ENCODE peak calls at places on chromosomes 6 and 20, in six cellular contexts. One of them, this sample, is unnamed.
A peak's percentile ranks its signal among the peaks of the same experiment; 100 is the strongest.

GRCh38 chr6:43269273-43270007 is 26.2 kb downstream of the TTBK1 start:
- DNase-seq in PC-9: no peak
- DNase-seq in GM23338: peak; percentile 47
- DNase-seq in GM23248: peak; percentile 42
- DNase-seq in HCT116: no peak
- DNase-seq in fibroblast of lung: no peak
- DNase-seq in this sample: peak; percentile 47

GRCh38 chr6:15220062-15220461 is 25.8 kb upstream of the JARID2 start:
- DNase-seq in PC-9: no peak
- DNase-seq in GM23338: no peak
- DNase-seq in GM23248: no peak
- DNase-seq in HCT116: no peak
- DNase-seq in fibroblast of lung: no peak
- DNase-seq in this sample: no peak

GRCh38 chr20:24241466-24241865 is 228.0 kb upstream of the SYNDIG1 start:
- DNase-seq in PC-9: no peak
- DNase-seq in GM23338: no peak
- DNase-seq in GM23248: no peak
- DNase-seq in HCT116: no peak
- DNase-seq in fibroblast of lung: no peak
- DNase-seq in this sample: no peak

GRCh38 chr6:82000551-82000950 is 247.0 kb downstream of the IBTK start:
- DNase-seq in PC-9: no peak
- DNase-seq in GM23338: no peak
- DNase-seq in GM23248: no peak
- DNase-seq in HCT116: no peak
- DNase-seq in fibroblast of lung: no peak
- DNase-seq in this sample: no peak

GRCh38 chr20:21180248-21180647 is 54.4 kb downstream of the KIZ start:
- DNase-seq in PC-9: no peak
- DNase-seq in GM23338: peak; percentile 48
- DNase-seq in GM23248: no peak
- DNase-seq in HCT116: no peak
- DNase-seq in fibroblast of lung: no peak
- DNase-seq in this sample: no peak

GRCh38 chr6:50970908-50971307 is 152.2 kb downstream of the TFAP2B start:
- DNase-seq in PC-9: no peak
- DNase-seq in GM23338: no peak
- DNase-seq in GM23248: no peak
- DNase-seq in HCT116: no peak
- DNase-seq in fibroblast of lung: no peak
- DNase-seq in this sample: no peak

GRCh38 chr20:36802326-36803223 is 29.0 kb upstream of the DSN1 start:
- DNase-seq in PC-9: no peak
- DNase-seq in GM23338: no peak
- DNase-seq in GM23248: peak; percentile 58
- DNase-seq in HCT116: no peak
- DNase-seq in fibroblast of lung: peak; percentile 75
- DNase-seq in this sample: peak; percentile 59

GRCh38 chr6:119586250-119586882 is 236.8 kb upstream of the MAN1A1 start:
- DNase-seq in PC-9: no peak
- DNase-seq in GM23338: no peak
- DNase-seq in GM23248: no peak
- DNase-seq in HCT116: no peak
- DNase-seq in fibroblast of lung: no peak
- DNase-seq in this sample: no peak

GRCh38 chr6:109456710-109457595 is 1.4 kb upstream of the MICAL1 start:
- DNase-seq in PC-9: no peak
- DNase-seq in GM23338: peak; percentile 19
- DNase-seq in GM23248: peak; percentile 94
- DNase-seq in HCT116: no peak
- DNase-seq in fibroblast of lung: peak; percentile 59
- DNase-seq in this sample: no peak

GRCh38 chr6:41449399-41450245 is 96.6 kb upstream of the FOXP4 start:
- DNase-seq in PC-9: no peak
- DNase-seq in GM23338: no peak
- DNase-seq in GM23248: peak; percentile 37
- DNase-seq in HCT116: no peak
- DNase-seq in fibroblast of lung: no peak
- DNase-seq in this sample: peak; percentile 25

GRCh38 chr6:160379464-160379863 is 31.3 kb downstream of the SLC22A3 start:
- DNase-seq in PC-9: peak; percentile 54
- DNase-seq in GM23338: no peak
- DNase-seq in GM23248: peak; percentile 81
- DNase-seq in HCT116: peak; percentile 6
- DNase-seq in fibroblast of lung: peak; percentile 58
- DNase-seq in this sample: no peak

GRCh38 chr6:168000198-168001036 is 2.9 kb downstream of the KIF25 start:
- DNase-seq in PC-9: no peak
- DNase-seq in GM23338: no peak
- DNase-seq in GM23248: no peak
- DNase-seq in HCT116: no peak
- DNase-seq in fibroblast of lung: no peak
- DNase-seq in this sample: no peak

GRCh38 chr6:12008366-12009179 is 3.5 kb upstream of the HIVEP1 start:
- DNase-seq in PC-9: peak; percentile 81
- DNase-seq in GM23338: peak; percentile 89
- DNase-seq in GM23248: peak; percentile 84
- DNase-seq in HCT116: peak; percentile 49
- DNase-seq in fibroblast of lung: peak; percentile 60
- DNase-seq in this sample: peak; percentile 70

GRCh38 chr6:34044945-34045595 is 100.8 kb downstream of the GRM4 start:
- DNase-seq in PC-9: no peak
- DNase-seq in GM23338: no peak
- DNase-seq in GM23248: no peak
- DNase-seq in HCT116: no peak
- DNase-seq in fibroblast of lung: no peak
- DNase-seq in this sample: no peak

GRCh38 chr20:23187759-23188158 is 101.6 kb upstream of the CD93 start:
- DNase-seq in PC-9: no peak
- DNase-seq in GM23338: no peak
- DNase-seq in GM23248: no peak
- DNase-seq in HCT116: no peak
- DNase-seq in fibroblast of lung: no peak
- DNase-seq in this sample: no peak

GRCh38 chr6:1819007-1819406 is 209.3 kb downstream of the FOXC1 start:
- DNase-seq in PC-9: no peak
- DNase-seq in GM23338: no peak
- DNase-seq in GM23248: peak; percentile 28
- DNase-seq in HCT116: no peak
- DNase-seq in fibroblast of lung: no peak
- DNase-seq in this sample: no peak

GRCh38 chr6:157161912-157162311 is 161.4 kb downstream of the TMEM242 start:
- DNase-seq in PC-9: no peak
- DNase-seq in GM23338: no peak
- DNase-seq in GM23248: no peak
- DNase-seq in HCT116: no peak
- DNase-seq in fibroblast of lung: no peak
- DNase-seq in this sample: no peak

GRCh38 chr20:50472693-50473610 is 37.2 kb upstream of the PTPN1 start:
- DNase-seq in PC-9: no peak
- DNase-seq in GM23338: no peak
- DNase-seq in GM23248: no peak
- DNase-seq in HCT116: no peak
- DNase-seq in fibroblast of lung: no peak
- DNase-seq in this sample: no peak

GRCh38 chr6:1029196-1029595 is 282.7 kb upstream of the FOXQ1 start:
- DNase-seq in PC-9: no peak
- DNase-seq in GM23338: no peak
- DNase-seq in GM23248: peak; percentile 36
- DNase-seq in HCT116: no peak
- DNase-seq in fibroblast of lung: no peak
- DNase-seq in this sample: no peak

GRCh38 chr20:25259358-25259757 is 11.5 kb downstream of the PYGB start:
- DNase-seq in PC-9: no peak
- DNase-seq in GM23338: no peak
- DNase-seq in GM23248: no peak
- DNase-seq in HCT116: no peak
- DNase-seq in fibroblast of lung: no peak
- DNase-seq in this sample: no peak

GRCh38 chr6:5979650-5980427 is 26.9 kb downstream of the NRN1 start:
- DNase-seq in PC-9: no peak
- DNase-seq in GM23338: no peak
- DNase-seq in GM23248: peak; percentile 86
- DNase-seq in HCT116: no peak
- DNase-seq in fibroblast of lung: no peak
- DNase-seq in this sample: no peak

DNA sequence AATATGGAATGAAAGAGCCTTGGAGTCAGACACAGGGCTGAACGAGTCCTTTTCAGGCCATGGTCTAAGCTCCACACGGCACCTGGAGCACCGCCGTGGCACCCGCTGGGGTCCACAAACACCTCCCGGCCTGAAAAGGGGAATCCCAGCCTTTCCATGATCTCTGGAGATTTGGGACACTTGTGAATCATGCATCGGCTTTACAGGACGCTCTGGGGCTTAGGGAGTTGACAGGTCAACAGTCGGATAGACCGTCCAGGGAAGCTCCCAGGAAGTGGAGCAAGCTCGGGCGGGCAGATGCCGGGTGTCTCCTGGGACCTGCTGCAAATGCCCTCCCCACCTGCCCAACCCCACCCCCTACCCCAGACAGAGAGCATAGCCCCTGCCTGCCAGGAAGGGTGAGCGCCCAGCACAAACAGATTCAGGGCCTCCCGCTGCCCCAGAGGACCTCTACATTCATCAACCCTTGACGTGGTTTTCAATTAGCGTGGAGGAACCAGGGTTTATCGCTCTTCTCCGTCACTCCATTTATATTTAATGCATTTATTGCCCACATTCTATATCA is 53.6 kb downstream of the YTHDF1 start:
- DNase-seq in PC-9: no peak
- DNase-seq in GM23338: no peak
- DNase-seq in GM23248: no peak
- DNase-seq in HCT116: no peak
- DNase-seq in fibroblast of lung: no peak
- DNase-seq in this sample: no peak
- TF ChIP-seq EZH2 in PC-9: no peak
- TF ChIP-seq EZH2 in GM23338: no peak
- TF ChIP-seq EZH2 in GM23248: no peak
- TF ChIP-seq EZH2 in HCT116: no peak
- TF ChIP-seq EZH2 in fibroblast of lung: no peak
- TF ChIP-seq EZH2 in this sample: no peak

GRCh38 chr20:33404281-33404680 is 3.0 kb upstream of the CDK5RAP1 start:
- DNase-seq in PC-9: no peak
- DNase-seq in GM23338: no peak
- DNase-seq in GM23248: no peak
- DNase-seq in HCT116: no peak
- DNase-seq in fibroblast of lung: no peak
- DNase-seq in this sample: no peak
- H3K27ac ChIP-seq in PC-9: no peak overlapping the region
- H3K27ac ChIP-seq in GM23338: no peak overlapping the region
- H3K27ac ChIP-seq in GM23248: no peak overlapping the region
- H3K27ac ChIP-seq in HCT116: no peak overlapping the region
- H3K27ac ChIP-seq in fibroblast of lung: no peak overlapping the region
- H3K27ac ChIP-seq in this sample: no peak overlapping the region

GRCh38 chr20:44172572-44172950 is 14.4 kb downstream of the JPH2 start:
- DNase-seq in PC-9: no peak
- DNase-seq in GM23338: no peak
- DNase-seq in GM23248: no peak
- DNase-seq in HCT116: no peak
- DNase-seq in fibroblast of lung: no peak
- DNase-seq in this sample: no peak

GRCh38 chr20:44173846-44174245 is 13.1 kb downstream of the JPH2 start:
- DNase-seq in PC-9: peak; percentile 92
- DNase-seq in GM23338: no peak
- DNase-seq in GM23248: no peak
- DNase-seq in HCT116: no peak
- DNase-seq in fibroblast of lung: no peak
- DNase-seq in this sample: no peak

GRCh38 chr20:44170796-44171410 is 16.1 kb downstream of the JPH2 start:
- DNase-seq in PC-9: no peak
- DNase-seq in GM23338: no peak
- DNase-seq in GM23248: peak; percentile 76
- DNase-seq in HCT116: no peak
- DNase-seq in fibroblast of lung: no peak
- DNase-seq in this sample: peak; percentile 57

GRCh38 chr20:44173116-44173515 is 13.9 kb downstream of the JPH2 start:
- DNase-seq in PC-9: peak; percentile 88
- DNase-seq in GM23338: no peak
- DNase-seq in GM23248: no peak
- DNase-seq in HCT116: no peak
- DNase-seq in fibroblast of lung: no peak
- DNase-seq in this sample: no peak

DNA sequence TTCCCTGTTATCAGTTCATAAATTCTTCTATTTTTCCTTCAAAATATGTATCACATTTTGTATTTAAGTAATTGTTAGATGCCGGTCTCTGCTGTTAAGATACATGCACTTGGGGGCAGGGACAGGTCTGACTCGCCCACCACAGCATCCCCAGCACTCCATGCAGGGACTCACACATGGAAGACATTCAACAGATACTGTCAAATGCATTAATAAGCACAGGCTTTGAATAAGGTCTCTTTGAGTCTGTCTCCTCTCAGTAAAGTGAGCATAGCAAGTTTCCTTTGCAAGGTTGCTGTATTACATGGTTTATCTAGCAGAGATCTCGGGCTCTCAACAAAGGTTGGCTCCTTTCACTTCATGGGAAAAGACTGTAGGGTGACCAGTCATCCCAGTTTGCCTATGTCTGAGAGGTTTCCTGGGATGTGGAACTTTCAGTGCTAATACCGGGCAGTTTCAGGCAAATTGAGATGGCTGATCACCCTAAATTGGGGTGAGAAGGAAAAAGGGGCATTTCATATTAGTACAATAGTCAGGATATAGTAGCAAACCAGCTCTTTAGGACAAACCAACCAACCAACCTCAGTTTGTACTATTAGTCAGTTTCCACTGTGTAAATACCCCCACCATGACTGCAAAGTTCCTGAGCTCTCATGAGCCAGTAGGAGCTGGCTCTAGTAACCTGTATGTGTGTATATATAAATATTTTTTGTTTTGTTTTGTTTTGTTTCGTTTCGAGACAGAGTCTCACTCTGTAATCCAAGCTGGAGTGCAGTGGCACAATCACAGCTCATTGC is 15.0 kb downstream of the JPH2 start:
- DNase-seq in PC-9: peak; percentile 48
- DNase-seq in GM23338: no peak
- DNase-seq in GM23248: peak; percentile 39
- DNase-seq in HCT116: no peak
- DNase-seq in fibroblast of lung: no peak
- DNase-seq in this sample: no peak
- TF ChIP-seq EZH2 in PC-9: no peak
- TF ChIP-seq EZH2 in GM23338: no peak
- TF ChIP-seq EZH2 in GM23248: no peak
- TF ChIP-seq EZH2 in HCT116: no peak
- TF ChIP-seq EZH2 in fibroblast of lung: no peak
- TF ChIP-seq EZH2 in this sample: no peak

DNA sequence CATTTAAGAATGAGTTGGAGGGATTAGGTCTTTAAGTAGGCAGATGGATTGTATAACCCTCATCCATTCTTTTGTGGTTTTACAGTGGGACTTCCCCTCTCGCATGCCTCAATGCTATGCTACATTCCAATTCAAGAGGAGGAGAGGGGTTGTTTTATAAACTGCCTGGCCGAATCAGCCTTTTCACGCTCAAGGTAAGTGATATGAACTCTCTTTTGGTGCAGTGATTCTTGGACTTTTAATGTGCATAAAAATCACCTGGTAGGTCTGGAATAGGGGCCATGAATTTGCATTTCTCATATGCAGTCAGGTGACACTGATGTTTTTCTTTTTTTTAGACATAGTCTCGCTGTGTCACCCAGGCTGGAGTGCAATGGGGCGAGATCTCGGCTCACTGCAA is 10.8 kb downstream of the ASXL1 start:
- DNase-seq in PC-9: no peak
- DNase-seq in GM23338: peak; percentile 57
- DNase-seq in GM23248: peak; percentile 2
- DNase-seq in HCT116: no peak
- DNase-seq in fibroblast of lung: peak; percentile 82
- DNase-seq in this sample: no peak
- H3K27ac ChIP-seq in PC-9: no peak overlapping the region
- H3K27ac ChIP-seq in GM23338: no peak overlapping the region
- H3K27ac ChIP-seq in GM23248: no peak overlapping the region
- H3K27ac ChIP-seq in HCT116: no peak overlapping the region
- H3K27ac ChIP-seq in fibroblast of lung: no peak overlapping the region
- H3K27ac ChIP-seq in this sample: peak overlapping the region; percentile 20

This sample was measured in A673.